ENCODE peak calls at places on chromosome 18, in six cellular contexts. F, M, S, D, J and Y are unnamed samples.

GRCh38 chr18:24514439-24514838 is 54.0 kb downstream of the HRH4 start:
- DNase-seq in F (no peak), M (peak; percentile 67), S (no peak), D (no peak), J (no peak), Y (no peak)

GRCh38 chr18:29003194-29003593 is 826.3 kb upstream of the CDH2 start:
- DNase-seq in F (no peak), M (no peak), S (no peak), D (no peak), J (no peak), Y (no peak)

GRCh38 chr18:78422336-78422735 is 557.3 kb upstream of the SALL3 start:
- DNase-seq in F (no peak), M (peak; percentile 20), S (no peak), D (no peak), J (no peak), Y (no peak)

GRCh38 chr18:33833847-33834246 is 255.8 kb downstream of the ASXL3 start:
- DNase-seq in F (no peak), M (no peak), S (no peak), D (no peak), J (no peak), Y (no peak)

GRCh38 chr18:57833441-57834101 is 30.5 kb upstream of the ATP8B1 start:
- DNase-seq in F (no peak), M (no peak), S (no peak), D (no peak), J (no peak), Y (no peak)

GRCh38 chr18:55318864-55319516 is 269.0 kb downstream of the TCF4 start:
- DNase-seq in F (no peak), M (peak; percentile 57), S (no peak), D (no peak), J (no peak), Y (no peak)

GRCh38 chr18:58559427-58560186 is 69.3 kb downstream of the ALPK2 start:
- DNase-seq in F (no peak), M (no peak), S (no peak), D (no peak), J (no peak), Y (no peak)

GRCh38 chr18:68417826-68418225 is 297.1 kb downstream of the TMX3 start:
- DNase-seq in F (no peak), M (peak; percentile 25), S (no peak), D (no peak), J (no peak), Y (no peak)

GRCh38 chr18:8706981-8707940 is 1.9 kb downstream of the MTCL1 start:
- DNase-seq in F (no peak), M (peak; percentile 56), S (no peak), D (peak; percentile 71), J (no peak), Y (peak; percentile 43)

GRCh38 chr18:12391487-12392136 is 14.6 kb upstream of the AFG3L2 start:
- DNase-seq in F (peak; percentile 63), M (peak; percentile 53), S (peak; percentile 38), D (peak; percentile 80), J (no peak), Y (peak; percentile 62)

GRCh38 chr18:67805261-67805660 is 288.7 kb upstream of the DSEL start:
- DNase-seq in F (no peak), M (no peak), S (no peak), D (no peak), J (no peak), Y (no peak)

GRCh38 chr18:63890950-63891304 is 3.4 kb downstream of the SERPINB2 start:
- DNase-seq in F (no peak), M (peak; percentile 53), S (no peak), D (no peak), J (no peak), Y (no peak)

GRCh38 chr18:13446581-13447470 is 228.3 kb downstream of the LDLRAD4 start:
- DNase-seq in F (no peak), M (no peak), S (no peak), D (no peak), J (no peak), Y (no peak)